ENCODE peak calls at places on chromosomes 11 and 22, in six cellular contexts. U, B, D, X, Y and G are unnamed samples. For H3K4me1, the result is how much of the 10 kb centered on the place peaks cover.

GRCh38 chr11:21561589-21561988 is 631.3 kb upstream of the ANO5 start:
- DNase-seq in U (no peak), B (no peak), X (no peak), Y (no peak), D (no peak), G (no peak)

GRCh38 chr11:72589802-72590761 is 84.1 kb downstream of the PDE2A start:
- DNase-seq in X (peak), U (no peak), B (peak), D (peak), Y (no peak), G (no peak)

GRCh38 chr11:62543680-62544444 is 2.7 kb downstream of the AHNAK start:
- DNase-seq in Y (peak), B (no peak), U (peak), D (no peak), X (no peak), G (no peak)

GRCh38 chr22:20298803-20299735 is 20.8 kb downstream of the DGCR6L start:
- DNase-seq in Y (peak), D (peak), X (peak), B (peak), U (peak), G (peak)

GRCh38 chr11:117187799-117188481 is 9.4 kb downstream of the SIDT2 start:
- DNase-seq in X (no peak), D (peak), Y (no peak), B (no peak), U (peak), G (peak)

GRCh38 chr11:19218216-19218615 is 16.4 kb upstream of the CSRP3 start:
- DNase-seq in X (no peak), B (no peak), D (no peak), U (no peak), Y (no peak), G (no peak)

GRCh38 chr11:43282607-43283440 is 29.0 kb upstream of the API5 start:
- DNase-seq in B (no peak), U (no peak), D (peak), Y (no peak), X (peak), G (no peak)

GRCh38 chr22:24841261-24841660 is 35.2 kb downstream of the SGSM1 start:
- DNase-seq in U (peak), B (no peak), X (no peak), D (no peak), Y (peak), G (no peak)

GRCh38 chr11:34997872-34998548 is 81.6 kb downstream of the PDHX start:
- DNase-seq in B (no peak), U (no peak), X (no peak), Y (no peak), D (no peak), G (no peak)

GRCh38 chr22:22667966-22668880 is 23.8 kb downstream of the GGTLC2 start:
- DNase-seq in X (no peak), Y (no peak), D (no peak), B (no peak), U (no peak), G (no peak)

GRCh38 chr11:129278586-129279319 is 86.6 kb upstream of the ARHGAP32 start:
- DNase-seq in U (no peak), X (no peak), B (no peak), D (peak), Y (no peak), G (no peak)

GRCh38 chr11:19905280-19905853 is 192.7 kb downstream of the NAV2 start:
- DNase-seq in B (no peak), U (no peak), D (no peak), Y (no peak), X (no peak), G (no peak)

GRCh38 chr11:62322524-62322923 is 14.7 kb upstream of the ASRGL1 start:
- DNase-seq in B (no peak), D (no peak), U (no peak), Y (no peak), X (no peak), G (no peak)

GRCh38 chr11:44564653-44565007 is 833 bp upstream of the CD82 start:
- DNase-seq in U (peak), X (peak), D (peak), B (peak), Y (peak), G (no peak)

GRCh38 chr11:83702795-83703194 is 416.6 kb upstream of the CCDC90B start:
- DNase-seq in X (no peak), B (no peak), U (no peak), D (no peak), Y (no peak), G (no peak)

GRCh38 chr11:796565-797299 is 1.3 kb downstream of the SLC25A22 start:
- DNase-seq in U (no peak), X (no peak), Y (no peak), B (no peak), D (peak), G (no peak)

GRCh38 chr11:68855205-68855978 is 13.7 kb upstream of the CPT1A start:
- DNase-seq in Y (peak), B (peak), U (no peak), X (peak), D (peak), G (peak)

GRCh38 chr22:43882122-43882767 is 9.6 kb downstream of the PNPLA5 start:
- DNase-seq in D (no peak), U (peak), B (no peak), Y (no peak), X (no peak), G (no peak)

GRCh38 chr11:3234846-3235245 is 2.6 kb upstream of the MRGPRE start:
- DNase-seq in B (no peak), D (no peak), Y (no peak), X (no peak), U (no peak), G (no peak)

GRCh38 chr11:68933605-68934320 is 30.1 kb downstream of the IGHMBP2 start:
- DNase-seq in B (no peak), D (no peak), Y (no peak), U (no peak), X (no peak), G (no peak)

GRCh38 chr11:61787928-61788491 is 4.4 kb downstream of the TMEM258 start:
- DNase-seq in B (no peak), X (peak), U (no peak), D (no peak), Y (no peak), G (peak)

GRCh38 chr22:44906248-44906936 is 103.4 kb downstream of the PHF21B start:
- DNase-seq in D (no peak), B (no peak), Y (no peak), X (no peak), U (no peak), G (no peak)

GRCh38 chr11:134995746-134996145 is 583.7 kb upstream of the B3GAT1 start:
- DNase-seq in D (no peak), X (no peak), Y (no peak), U (no peak), B (no peak), G (no peak)

GRCh38 chr22:26168934-26169311 is 339 bp upstream of the SEZ6L start:
- DNase-seq in X (peak), B (peak), D (no peak), Y (no peak), U (no peak), G (no peak)

GRCh38 chr22:29570456-29570855 is 10.5 kb downstream of the NIPSNAP1 start:
- DNase-seq in Y (no peak), B (no peak), D (no peak), U (no peak), X (no peak), G (no peak)
- H3K4me3 ChIP-seq in Y (no peak), B (no peak), D (no peak), U (no peak), X (no peak), G (no peak)

DNA sequence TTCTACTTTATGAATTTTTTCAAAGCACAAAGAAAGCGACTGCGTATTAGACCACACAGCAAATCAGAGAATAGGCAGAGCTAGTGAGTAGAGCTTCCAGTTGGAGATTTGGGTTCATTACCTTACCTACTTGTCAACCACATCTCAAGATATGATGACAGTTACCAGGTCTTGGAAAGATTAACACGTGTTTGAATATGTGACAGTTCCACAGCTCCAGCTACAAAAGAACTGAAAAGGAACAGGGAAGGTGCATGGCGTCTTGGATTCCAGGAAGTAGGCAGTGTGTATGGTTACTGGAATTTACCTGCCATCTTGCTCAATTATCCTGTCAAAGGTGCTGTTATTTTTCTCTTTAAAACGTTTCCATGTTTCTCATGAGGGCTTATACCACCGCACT is 5.3 kb downstream of the TIRAP start:
- DNase-seq in Y (no peak), B (no peak), X (no peak), U (no peak), D (no peak), G (no peak)
- H3K4me1 ChIP-seq in Y (under half), B (under half), X (under half), U (under half), D (under half), G (under half)

GRCh38 chr22:38923463-38924196 is 33.8 kb upstream of the APOBEC3A start:
- DNase-seq in B (peak), U (peak), D (peak), X (peak), Y (peak), G (peak)
- TF ChIP-seq POLR2A in B (peak), U (no peak), D (no peak), X (no peak), Y (peak), G (peak)

DNA sequence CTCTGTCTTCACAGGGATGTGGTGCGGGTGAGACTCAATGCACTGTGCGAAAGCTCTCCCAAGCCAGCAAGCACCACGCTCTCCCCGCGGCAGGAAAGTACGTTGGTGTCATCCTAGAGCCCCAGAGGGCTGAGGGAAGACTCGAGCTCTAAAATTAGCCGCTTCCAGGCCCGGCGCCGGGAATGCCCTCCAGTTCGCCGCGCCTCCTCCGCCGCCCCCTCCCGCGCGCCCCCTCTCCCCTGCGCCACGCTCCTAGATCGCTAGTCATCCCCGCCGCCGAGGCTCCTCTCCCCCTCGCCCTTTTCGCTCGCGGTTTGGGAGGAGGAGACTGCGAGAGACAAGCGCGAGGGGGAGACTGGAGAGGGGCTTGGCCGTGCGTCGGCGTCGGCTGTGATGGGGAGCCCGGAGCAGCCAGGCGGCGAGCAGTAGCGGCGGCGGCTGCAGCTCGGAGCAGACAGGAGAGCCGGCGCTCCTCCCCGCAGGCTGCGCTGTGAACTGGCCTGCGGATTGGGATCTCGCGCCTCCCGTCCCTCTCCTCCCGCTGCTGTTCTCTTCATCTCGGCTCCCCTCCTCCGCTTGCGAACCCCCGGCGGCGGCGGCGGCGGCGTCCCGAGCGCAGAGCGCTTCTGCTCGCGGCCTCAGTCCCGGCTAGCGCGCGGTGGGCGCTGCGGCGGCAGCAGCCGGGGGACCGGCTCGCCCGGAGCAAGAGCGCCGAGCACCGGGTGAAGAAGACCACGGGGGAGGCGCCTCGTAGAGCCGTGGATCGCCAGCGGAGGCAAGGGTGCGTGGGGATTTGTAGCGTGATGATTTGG is at the start of gene FAT3:
- DNase-seq in D (peak), U (peak), B (no peak), Y (no peak), X (peak), G (no peak)
- H3K4me3 ChIP-seq in D (peak), U (peak), B (peak), Y (peak), X (peak), G (peak)

GRCh38 chr11:114318361-114318760 is 22.2 kb downstream of the NNMT start:
- DNase-seq in X (no peak), U (no peak), Y (no peak), B (no peak), D (no peak), G (no peak)

GRCh38 chr11:114316980-114317675 is 20.9 kb downstream of the NNMT start:
- DNase-seq in U (peak), Y (no peak), D (peak), X (peak), B (peak), G (no peak)

GRCh38 chr11:114319716-114320328 is 23.6 kb downstream of the NNMT start:
- DNase-seq in D (no peak), B (no peak), Y (no peak), U (no peak), X (no peak), G (no peak)

GRCh38 chr11:114315749-114316368 is 19.7 kb downstream of the NNMT start:
- DNase-seq in U (no peak), D (no peak), B (no peak), Y (peak), X (no peak), G (peak)

DNA sequence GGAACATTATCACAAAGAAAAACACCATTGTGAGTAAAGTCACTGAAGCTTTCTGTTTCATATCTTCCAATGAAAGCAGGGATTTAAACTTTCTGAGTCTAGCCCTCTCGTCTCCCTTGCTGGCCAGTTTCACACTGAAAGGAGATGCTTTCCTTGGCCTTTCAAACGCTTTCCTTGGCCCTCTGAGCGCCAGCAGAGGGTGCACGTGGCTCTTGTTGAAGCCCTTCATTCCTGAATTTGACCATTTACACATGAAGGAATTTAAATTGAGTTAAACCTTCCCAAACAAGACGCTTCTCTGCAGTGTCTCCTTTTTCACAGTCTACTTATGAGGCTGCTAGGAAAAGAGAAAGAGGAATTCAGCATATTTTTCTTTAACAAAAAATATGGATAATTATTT is 21.5 kb downstream of the NNMT start:
- DNase-seq in B (peak), Y (no peak), U (no peak), D (peak), X (peak), G (peak)
- H3K4me1 ChIP-seq in B (under half), Y (under half), U (under half), D (under half), X (under half), G (under half)

DNA sequence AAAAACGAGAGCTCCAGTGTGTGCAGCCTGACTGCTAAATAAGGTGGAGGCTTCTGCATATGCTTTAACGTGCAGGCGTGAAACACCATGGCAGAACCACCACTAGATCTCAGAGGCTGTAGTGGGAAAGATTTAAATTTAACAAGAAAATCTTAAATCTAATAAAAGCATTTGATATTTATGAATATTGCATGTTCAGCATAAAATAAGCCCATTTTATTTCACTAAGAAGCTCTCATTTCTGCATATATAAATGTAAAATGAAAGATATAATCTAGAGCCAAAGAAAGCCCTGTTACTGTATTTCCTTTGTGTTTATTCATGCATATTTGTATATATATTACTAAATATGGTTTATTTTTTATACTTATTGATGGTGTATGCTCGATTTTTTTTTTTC is 188.3 kb downstream of the DDX10 start:
- DNase-seq in D (no peak), B (no peak), U (no peak), Y (no peak), X (no peak), G (no peak)
- TF ChIP-seq POLR2A in D (no peak), B (no peak), U (no peak), Y (no peak), X (no peak), G (no peak)

DNA sequence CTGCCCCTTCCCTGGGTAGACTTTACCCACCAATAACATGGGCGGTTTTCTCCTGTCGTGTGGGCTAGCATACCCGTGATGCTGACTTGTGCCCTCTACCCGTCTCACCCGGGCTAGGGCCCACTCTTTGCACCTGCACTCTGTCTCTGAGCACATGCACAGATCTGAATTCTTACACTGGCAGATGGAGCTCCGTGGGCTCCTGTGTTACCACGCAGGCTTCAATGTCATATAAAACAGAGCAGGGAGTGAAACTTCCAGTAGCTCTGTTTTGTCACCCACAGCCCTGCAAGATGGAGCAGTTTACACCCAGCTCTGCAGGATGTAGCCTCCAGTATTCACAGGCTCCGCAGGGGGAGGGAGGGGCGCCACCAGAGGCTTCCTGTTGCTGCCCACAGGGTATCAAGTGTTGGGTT is 1.7 kb downstream of the DGKZ start:
- DNase-seq in Y (no peak), B (no peak), U (no peak), X (no peak), D (no peak), G (no peak)
- H3K4me3 ChIP-seq in Y (no peak), B (no peak), U (no peak), X (no peak), D (no peak), G (no peak)

DNA sequence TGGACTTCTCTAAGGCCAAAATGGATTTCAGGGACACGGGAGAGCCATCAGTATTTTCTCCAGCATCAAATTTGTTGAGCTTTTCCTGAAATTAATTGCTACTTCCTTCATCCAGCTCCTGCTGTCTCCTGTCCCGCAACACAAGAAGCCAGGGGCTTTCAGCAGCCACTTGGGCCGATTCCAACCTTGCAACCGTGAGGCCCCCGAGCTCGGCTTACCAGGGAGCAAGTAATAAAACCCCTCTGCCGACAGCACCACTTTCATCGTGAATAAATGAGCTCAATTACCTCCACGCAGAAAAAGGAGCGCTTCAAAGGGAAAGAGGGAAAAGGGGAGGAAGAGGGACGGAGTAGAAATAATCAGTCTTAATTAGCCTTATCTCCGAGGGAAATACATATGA is 76.6 kb downstream of the CELSR1 start:
- DNase-seq in X (no peak), D (no peak), B (no peak), U (no peak), Y (no peak), G (no peak)
- H3K4me1 ChIP-seq in X (under half), D (under half), B (under half), U (under half), Y (under half), G (under half)